ENCODE peak calls at places on chromosomes 2 and 18, in seven cellular contexts. F is activated CD4-positive, alpha-beta T cell treated with anti-CD3 and anti-CD28 coated beads, Interleukin-2, amount 10 ng/mL, durations not matched to agents 24 days and 14 days; E is GM23248; G is hypothalamus; L is lung; C is stimulated activated CD4-positive, alpha-beta T cell treated with anti-CD3 and anti-CD28 coated beads, Interleukin-12 subunit alpha, Interleukin-12 subunit beta, amount 100 ng/mL, for 4 hours; K is NCI-H345. O is an unnamed sample.

GRCh38 chr2:103435010-103435409 is 673.2 kb downstream of the TMEM182 start:
- DNase-seq in G (no peak), L (no peak), F (no peak), C (no peak), E (peak), K (no peak), O (no peak)

GRCh38 chr2:217653240-217653639 is 349.6 kb downstream of the TNS1 start:
- DNase-seq in K (no peak), E (peak), G (peak), L (peak), F (no peak), C (no peak), O (peak)

GRCh38 chr2:108626993-108627392 is 92.3 kb upstream of the RANBP2 start:
- DNase-seq in E (peak), G (no peak), F (no peak), L (no peak), K (no peak), C (no peak), O (no peak)

GRCh38 chr2:40803900-40804299 is 352.0 kb upstream of the SLC8A1 start:
- DNase-seq in F (no peak), C (no peak), E (no peak), L (no peak), G (no peak), K (no peak), O (no peak)

GRCh38 chr2:43149482-43150107 is 76.8 kb downstream of the ZFP36L2 start:
- DNase-seq in K (no peak), F (peak), G (no peak), E (no peak), C (peak), L (no peak), O (no peak)

GRCh38 chr2:51505533-51505932 is 473.6 kb upstream of the NRXN1 start:
- DNase-seq in E (no peak), F (no peak), C (no peak), G (no peak), K (no peak), L (no peak), O (no peak)

GRCh38 chr2:237096911-237097310 is 11.2 kb downstream of the COPS8 start:
- DNase-seq in L (no peak), C (no peak), K (no peak), E (peak), G (no peak), F (no peak), O (no peak)

GRCh38 chr18:7388752-7389151 is 157.9 kb downstream of the LRRC30 start:
- DNase-seq in L (no peak), E (no peak), C (no peak), K (peak), F (no peak), G (no peak), O (no peak)

GRCh38 chr2:137938204-137938603 is 26.1 kb upstream of the HNMT start:
- DNase-seq in G (no peak), C (no peak), F (no peak), L (no peak), E (peak), K (no peak), O (no peak)

GRCh38 chr18:12679183-12679786 is 21.4 kb upstream of the SPIRE1 start:
- DNase-seq in E (peak), F (peak), C (no peak), G (no peak), L (peak), K (no peak), O (no peak)

GRCh38 chr18:48215876-48216638 is 193.1 kb downstream of the ZBTB7C start:
- DNase-seq in E (no peak), G (peak), F (no peak), C (no peak), L (no peak), K (peak), O (no peak)

GRCh38 chr2:186426153-186427016 is 59.7 kb upstream of the ZC3H15 start:
- DNase-seq in K (no peak), F (no peak), E (no peak), G (no peak), L (no peak), C (no peak), O (no peak)

GRCh38 chr18:8988262-8988871 is 114.1 kb upstream of the NDUFV2 start:
- DNase-seq in E (peak), G (peak), F (peak), K (peak), L (peak), C (peak), O (no peak)

GRCh38 chr18:5456577-5457466 is 87.0 kb downstream of the EPB41L3 start:
- DNase-seq in F (peak), L (no peak), C (no peak), K (no peak), E (peak), G (no peak), O (no peak)

GRCh38 chr2:155412599-155412998 is 714.1 kb downstream of the KCNJ3 start:
- DNase-seq in L (no peak), E (no peak), G (no peak), C (no peak), F (no peak), K (no peak), O (no peak)

O was measured in osteocyte.